ENCODE peak calls at places on chromosomes 6 and 20, in eight cellular contexts. X is HL-60, V is HCT116, F is K562, D is Panc1, L is HepG2, A is GM12878, U is SK-N-SH. S is an unnamed sample.

GRCh38 chr6:14732226-14732844 is 513.5 kb upstream of the JARID2 start:
- DNase-seq in X (no peak), V (no peak), F (no peak), D (no peak), L (no peak), A (no peak), U (no peak), S (no peak)

GRCh38 chr6:5119090-5119951 is 34.2 kb downstream of the PPP1R3G start:
- DNase-seq in X (no peak), V (no peak), F (no peak), D (no peak), L (peak; percentile 58), A (no peak), U (no peak), S (no peak)

GRCh38 chr6:36024154-36024760 is at the start of gene SLC26A8:
- DNase-seq in X (no peak), V (no peak), F (no peak), D (no peak), L (no peak), A (no peak), U (no peak), S (peak; percentile 60)

GRCh38 chr20:25294459-25295385 is 46.8 kb downstream of the PYGB start:
- DNase-seq in X (peak; percentile 61), V (peak; percentile 35), F (peak; percentile 83), D (no peak), L (peak; percentile 82), A (no peak), U (peak; percentile 95), S (peak; percentile 89)

GRCh38 chr20:10090588-10091166 is 55.9 kb downstream of the ANKEF1 start:
- DNase-seq in X (peak; percentile 29), V (peak; percentile 38), F (peak; percentile 21), D (peak; percentile 48), L (peak; percentile 63), A (no peak), U (peak; percentile 50), S (peak; percentile 84)

GRCh38 chr6:139257291-139257690 is 34.5 kb downstream of the TXLNB start:
- DNase-seq in X (no peak), V (no peak), F (no peak), D (no peak), L (no peak), A (no peak), U (no peak), S (no peak)

GRCh38 chr6:151254451-151255081 is 14.8 kb downstream of the AKAP12 start:
- DNase-seq in X (no peak), V (no peak), F (no peak), D (no peak), L (no peak), A (no peak), U (no peak), S (peak; percentile 61)

GRCh38 chr6:138785980-138786379 is 9.9 kb upstream of the ECT2L start:
- DNase-seq in X (no peak), V (no peak), F (no peak), D (no peak), L (no peak), A (no peak), U (no peak), S (no peak)

GRCh38 chr20:45405566-45406259 is 2.4 kb upstream of the DBNDD2 start:
- DNase-seq in X (no peak), V (no peak), F (peak; percentile 30), D (no peak), L (no peak), A (no peak), U (peak; percentile 75), S (peak; percentile 67)

GRCh38 chr6:168823397-168824020 is 382.5 kb downstream of the SMOC2 start:
- DNase-seq in X (no peak), V (no peak), F (no peak), D (no peak), L (no peak), A (no peak), U (no peak), S (peak; percentile 19)

GRCh38 chr20:7980332-7981046 is 39.1 kb downstream of the TMX4 start:
- DNase-seq in X (peak; percentile 48), V (peak; percentile 23), F (peak; percentile 15), D (peak; percentile 17), L (peak; percentile 79), A (no peak), U (peak; percentile 33), S (peak; percentile 51)

GRCh38 chr6:56046576-56046975 is 171.2 kb upstream of the BMP5 start:
- DNase-seq in X (peak; percentile 65), V (no peak), F (no peak), D (no peak), L (no peak), A (no peak), U (no peak), S (no peak)

GRCh38 chr6:38688579-38689087 is 14.3 kb downstream of the GLO1 start:
- DNase-seq in X (peak; percentile 34), V (no peak), F (no peak), D (no peak), L (peak; percentile 24), A (peak; percentile 59), U (no peak), S (peak; percentile 41)

GRCh38 chr6:30752164-30752927 is 8.0 kb upstream of the IER3 start:
- DNase-seq in X (peak; percentile 58), V (peak; percentile 99), F (no peak), D (peak; percentile 92), L (no peak), A (no peak), U (peak; percentile 64), S (no peak)

GRCh38 chr6:81204741-81205140 is 547.7 kb downstream of the TENT5A start:
- DNase-seq in X (no peak), V (peak; percentile 27), F (no peak), D (no peak), L (no peak), A (no peak), U (no peak), S (peak; percentile 2)

GRCh38 chr20:13736792-13737191 is 47.9 kb downstream of the ESF1 start:
- DNase-seq in X (no peak), V (no peak), F (no peak), D (no peak), L (no peak), A (no peak), U (no peak), S (no peak)

GRCh38 chr6:106125925-106126435 is 39.8 kb downstream of the PRDM1 start:
- DNase-seq in X (no peak), V (no peak), F (peak; percentile 35), D (no peak), L (no peak), A (peak; percentile 62), U (no peak), S (no peak)

GRCh38 chr6:133432021-133432989 is 191.1 kb downstream of the EYA4 start:
- DNase-seq in X (no peak), V (no peak), F (no peak), D (no peak), L (no peak), A (no peak), U (no peak), S (peak; percentile 63)

GRCh38 chr20:14582855-14583254 is 245.4 kb upstream of the FLRT3 start:
- DNase-seq in X (peak; percentile 43), V (no peak), F (no peak), D (no peak), L (no peak), A (no peak), U (no peak), S (no peak)

GRCh38 chr20:10322073-10323012 is 103.7 kb downstream of the SNAP25 start:
- DNase-seq in X (no peak), V (no peak), F (no peak), D (no peak), L (no peak), A (no peak), U (peak; percentile 9), S (no peak)

GRCh38 chr6:31379850-31380249 is 22.9 kb upstream of the HLA-B start:
- DNase-seq in X (no peak), V (no peak), F (no peak), D (no peak), L (no peak), A (no peak), U (no peak), S (no peak)

GRCh38 chr20:37786043-37786442 is 92.2 kb downstream of the CTNNBL1 start:
- DNase-seq in X (no peak), V (no peak), F (no peak), D (no peak), L (no peak), A (no peak), U (no peak), S (peak; percentile 21)

GRCh38 chr6:25360611-25361010 is 81.4 kb downstream of the CARMIL1 start:
- DNase-seq in X (no peak), V (no peak), F (no peak), D (no peak), L (no peak), A (no peak), U (no peak), S (no peak)

DNA sequence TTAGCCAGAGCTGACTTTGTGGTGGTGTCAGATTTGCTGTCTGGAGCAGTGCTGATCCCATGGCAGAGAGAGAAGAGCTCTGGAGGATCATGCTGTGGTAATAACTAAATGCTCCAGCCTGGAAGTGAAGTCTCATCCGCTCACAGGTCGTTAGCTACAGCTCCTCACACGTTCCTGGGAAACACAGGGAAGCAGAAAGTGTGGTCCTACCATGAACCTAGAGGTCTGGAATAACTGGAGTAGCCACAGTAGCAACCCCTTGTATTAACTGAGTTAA is 2.7 kb downstream of the HIVEP1 start:
- DNase-seq in X (no peak), V (no peak), F (no peak), D (no peak), L (no peak), A (no peak), U (no peak), S (no peak)
- H3K27ac ChIP-seq in X (no peak overlapping the region), V (no peak overlapping the region), F (no peak overlapping the region), D (peak overlapping the region; percentile 93), L (no peak overlapping the region), A (peak overlapping the region; percentile 97), U (peak overlapping the region; percentile 96), S (no peak overlapping the region)

GRCh38 chr20:63617092-63617875 is 9.6 kb downstream of the GMEB2 start:
- DNase-seq in X (no peak), V (no peak), F (no peak), D (no peak), L (no peak), A (no peak), U (no peak), S (no peak)
- H3K27me3 ChIP-seq in X (no peaks in the 10 kb centered on the region), V (no peaks in the 10 kb centered on the region), F (no peaks in the 10 kb centered on the region), D (no peaks in the 10 kb centered on the region), L (no peaks in the 10 kb centered on the region), A (no peaks in the 10 kb centered on the region), U (no peaks in the 10 kb centered on the region), S (no peaks in the 10 kb centered on the region)

GRCh38 chr20:34364013-34364382 is 925 bp downstream of the ITCH start:
- DNase-seq in X (peak; percentile 18), V (no peak), F (peak; percentile 18), D (no peak), L (no peak), A (no peak), U (no peak), S (no peak)
- TF ChIP-seq REST in X (no peak), V (no peak), F (no peak), D (no peak), L (no peak), A (no peak), U (no peak), S (no peak)

DNA sequence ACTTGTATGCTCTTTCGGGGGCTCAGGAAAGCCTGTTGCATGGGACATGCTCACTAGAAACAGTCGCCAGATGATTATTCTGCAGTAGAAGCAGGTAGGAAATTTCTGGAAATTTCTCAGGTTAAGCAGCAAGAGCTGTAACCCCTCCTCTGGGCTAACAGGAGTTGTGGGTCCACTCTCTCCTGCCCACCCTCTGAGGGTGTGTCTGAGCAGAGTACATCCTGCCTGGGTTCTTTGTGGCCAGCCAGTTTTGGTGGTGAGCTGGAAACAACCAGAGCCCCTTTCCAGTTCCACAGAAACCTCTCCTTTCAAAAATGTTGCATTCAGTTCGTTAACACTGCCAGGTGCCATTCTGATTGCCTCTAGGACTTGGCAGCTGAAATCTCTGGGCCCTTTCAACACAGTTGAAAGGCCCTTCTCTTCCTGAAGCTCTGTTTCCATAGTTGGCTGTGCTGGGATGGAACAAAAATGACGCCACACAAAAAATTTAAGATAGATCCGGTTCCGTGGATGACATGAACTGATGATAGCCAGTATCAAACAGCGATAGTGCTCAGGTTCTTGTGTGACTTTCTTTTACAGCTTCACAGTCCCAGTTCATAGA is 38.5 kb downstream of the PLCG1 start:
- DNase-seq in X (no peak), V (no peak), F (no peak), D (no peak), L (no peak), A (no peak), U (no peak), S (no peak)
- H3K27ac ChIP-seq in X (no peak overlapping the region), V (no peak overlapping the region), F (no peak overlapping the region), D (no peak overlapping the region), L (no peak overlapping the region), A (no peak overlapping the region), U (peak overlapping the region; percentile 1), S (no peak overlapping the region)

S was measured in GM23338.